ENCODE peak calls at places on chromosomes 4 and X, in seven cellular contexts. F is testis, A is omental fat pad, L is A673, Y is RWPE1, Q is heart left ventricle, K is astrocyte of the spinal cord. X is an unnamed sample.

GRCh38 chr4:45621926-45622325 is 501.9 kb downstream of the GABRG1 start:
- DNase-seq in Y (peak), A (no peak), F (no peak), K (peak), L (no peak), Q (no peak), X (no peak)

GRCh38 chrX:109448539-109448938 is 33.3 kb downstream of the GUCY2F start:
- DNase-seq in Y (no peak), K (no peak), F (no peak), A (no peak), L (peak), Q (no peak), X (no peak)

GRCh38 chr4:158854236-158854635 is 85.4 kb downstream of the FNIP2 start:
- DNase-seq in F (no peak), L (no peak), Q (peak), Y (no peak), A (no peak), K (no peak), X (no peak)

GRCh38 chr4:55592014-55592413 is at the start of gene PDCL2:
- DNase-seq in F (peak), Q (peak), Y (no peak), K (no peak), L (no peak), A (no peak), X (no peak)

GRCh38 chrX:134782796-134783195 is 124.5 kb upstream of the PLAC1 start:
- DNase-seq in F (no peak), A (no peak), L (peak), Y (peak), K (peak), Q (no peak), X (peak)

GRCh38 chrX:119272882-119273806 is 37.1 kb downstream of the PGRMC1 start:
- DNase-seq in L (no peak), K (peak), F (peak), A (no peak), Y (peak), Q (peak), X (peak)

GRCh38 chrX:22246620-22247019 is 26.1 kb upstream of the CBLL2 start:
- DNase-seq in L (no peak), A (no peak), K (peak), Y (peak), F (no peak), Q (no peak), X (no peak)

GRCh38 chr4:64508089-64508488 is 98.8 kb upstream of the TECRL start:
- DNase-seq in Q (no peak), F (no peak), K (no peak), Y (no peak), A (no peak), L (no peak), X (no peak)

GRCh38 chrX:72029473-72030411 is 102.0 kb downstream of the RTL5 start:
- DNase-seq in F (no peak), Y (peak), K (peak), A (no peak), L (peak), Q (no peak), X (peak)

GRCh38 chr4:101345596-101346311 is 1.6 kb downstream of the PPP3CA start:
- DNase-seq in Q (peak), Y (peak), A (peak), L (peak), K (peak), F (peak), X (peak)

GRCh38 chr4:26048378-26048882 is 134.4 kb downstream of the SMIM20 start:
- DNase-seq in L (no peak), Q (peak), F (peak), K (peak), A (peak), Y (peak), X (peak)

GRCh38 chr4:154491341-154491679 is 289 bp downstream of the DCHS2 start:
- DNase-seq in K (peak), F (no peak), Q (no peak), Y (peak), A (no peak), L (peak), X (peak)

GRCh38 chr4:12203945-12204344 is 775.3 kb upstream of the HS3ST1 start:
- DNase-seq in Y (no peak), A (no peak), F (no peak), Q (no peak), K (no peak), L (no peak), X (no peak)

GRCh38 chrX:24243692-24244091 is 70.2 kb downstream of the SUPT20HL2 start:
- DNase-seq in Y (no peak), F (no peak), Q (no peak), K (no peak), L (peak), A (no peak), X (peak)

GRCh38 chrX:24245201-24245600 is 68.7 kb downstream of the SUPT20HL2 start:
- DNase-seq in F (no peak), Y (peak), L (peak), A (no peak), K (peak), Q (no peak), X (peak)

GRCh38 chrX:24242649-24243556 is 71.0 kb downstream of the SUPT20HL2 start:
- DNase-seq in A (no peak), L (peak), Y (no peak), F (peak), K (peak), Q (peak), X (peak)

GRCh38 chrX:24241822-24242648 is 71.8 kb downstream of the SUPT20HL2 start:
- DNase-seq in Q (peak), Y (peak), A (no peak), F (no peak), K (peak), L (peak), X (peak)
- TF ChIP-seq CTCF in Q (peak), Y (peak), A (no peak), F (no peak), K (peak), L (peak), X (peak)

GRCh38 chr4:124321370-124321769 is 391.2 kb downstream of the ANKRD50 start:
- DNase-seq in L (peak), A (no peak), Q (no peak), Y (no peak), K (peak), F (no peak), X (peak)
- TF ChIP-seq CTCF in L (peak), A (no peak), Q (no peak), Y (no peak), K (peak), F (no peak), X (peak)

DNA sequence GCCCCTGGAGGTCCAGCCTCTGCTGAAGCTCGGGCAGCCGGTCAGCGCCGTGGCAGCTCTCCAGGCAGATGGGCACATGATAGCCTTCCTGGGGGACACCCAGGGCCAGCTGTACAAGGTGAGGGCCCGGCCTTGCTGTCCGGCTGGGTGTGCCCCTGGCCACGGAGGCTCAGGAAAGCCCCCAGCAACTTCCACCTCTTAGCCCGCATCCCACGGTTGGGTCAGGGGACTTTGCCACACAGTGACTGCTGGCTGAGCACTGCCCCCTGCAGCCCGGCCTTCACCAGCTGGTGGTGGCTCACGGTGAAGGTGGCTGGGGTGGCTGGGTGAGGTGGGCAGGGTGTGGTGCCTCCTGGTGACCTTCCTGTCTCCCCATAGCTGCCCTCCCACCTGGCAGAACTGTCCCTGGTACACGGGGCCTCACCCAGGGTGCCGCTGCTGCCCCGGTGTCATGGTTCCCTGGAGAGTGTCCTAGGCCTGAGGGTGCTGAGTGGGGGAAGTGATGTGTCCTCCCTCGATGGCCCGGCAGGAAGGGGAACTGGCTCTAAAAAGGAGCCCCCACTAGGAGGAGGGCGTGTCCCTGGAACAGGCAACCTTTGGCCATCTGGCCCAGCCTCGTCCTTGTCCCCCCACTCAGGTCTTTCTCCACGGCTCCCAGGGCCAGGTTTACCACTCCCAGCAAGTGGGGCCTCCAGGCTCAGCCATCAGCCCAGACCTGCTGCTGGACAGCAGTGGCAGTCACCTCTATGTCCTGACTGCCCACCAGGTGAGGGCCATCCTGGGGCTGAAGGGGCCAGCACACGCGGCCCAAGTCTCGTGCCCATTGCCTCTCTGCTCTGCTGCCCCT is 4.5 kb downstream of the PLXNB3 start:
- DNase-seq in L (no peak), Q (peak), Y (no peak), F (no peak), A (no peak), K (no peak), X (no peak)
- TF ChIP-seq CTCF in L (no peak), Q (no peak), Y (no peak), F (no peak), A (no peak), K (no peak), X (no peak)

GRCh38 chr4:143399113-143399949 is 62.7 kb downstream of the GAB1 start:
- DNase-seq in K (peak), Y (no peak), A (no peak), Q (no peak), L (peak), F (no peak), X (peak)
- TF ChIP-seq CTCF in K (peak), Y (peak), A (no peak), Q (peak), L (peak), F (peak), X (peak)

GRCh38 chr4:41933997-41934812 is 1.0 kb upstream of the TMEM33 start:
- DNase-seq in F (peak), K (no peak), Y (no peak), A (no peak), L (peak), Q (no peak), X (peak)

GRCh38 chr4:41932988-41933387 is 2.2 kb upstream of the TMEM33 start:
- DNase-seq in L (no peak), F (no peak), Y (no peak), Q (no peak), K (no peak), A (no peak), X (no peak)

GRCh38 chr4:41935652-41936021 is 408 bp downstream of the TMEM33 start:
- DNase-seq in Q (no peak), A (no peak), L (peak), F (no peak), K (no peak), Y (peak), X (peak)

GRCh38 chr4:41939016-41939623 is 3.9 kb downstream of the TMEM33 start:
- DNase-seq in Q (no peak), A (no peak), K (no peak), L (no peak), F (no peak), Y (peak), X (peak)

GRCh38 chr4:41934813-41935651 is at the start of gene TMEM33:
- DNase-seq in A (peak), L (peak), K (peak), F (peak), Y (peak), Q (peak), X (peak)
- TF ChIP-seq CTCF in A (no peak), L (peak), K (no peak), F (no peak), Y (no peak), Q (no peak), X (peak)

DNA sequence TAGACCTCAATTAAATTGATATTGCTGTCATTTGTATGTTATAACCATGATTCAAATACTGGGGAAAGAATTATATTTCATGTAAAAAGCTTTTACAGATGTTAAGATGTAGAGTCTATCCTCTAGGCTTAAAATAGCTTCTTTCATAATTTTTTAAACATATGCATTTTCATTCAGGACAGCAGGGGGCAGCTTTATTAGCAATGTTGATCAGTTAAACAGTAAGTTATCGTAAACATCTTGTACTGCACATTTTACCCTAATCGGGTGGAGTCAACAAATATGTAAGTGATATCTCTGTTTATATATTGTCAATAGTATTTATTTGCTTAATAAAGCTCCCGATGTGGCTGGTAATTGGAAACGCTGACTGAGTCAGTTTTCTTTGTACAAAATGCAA is 142.5 kb upstream of the MED14 start:
- DNase-seq in K (peak), F (no peak), Q (no peak), L (peak), Y (no peak), A (no peak), X (peak)
- TF ChIP-seq CTCF in K (peak), F (peak), Q (peak), L (peak), Y (no peak), A (no peak), X (peak)

DNA sequence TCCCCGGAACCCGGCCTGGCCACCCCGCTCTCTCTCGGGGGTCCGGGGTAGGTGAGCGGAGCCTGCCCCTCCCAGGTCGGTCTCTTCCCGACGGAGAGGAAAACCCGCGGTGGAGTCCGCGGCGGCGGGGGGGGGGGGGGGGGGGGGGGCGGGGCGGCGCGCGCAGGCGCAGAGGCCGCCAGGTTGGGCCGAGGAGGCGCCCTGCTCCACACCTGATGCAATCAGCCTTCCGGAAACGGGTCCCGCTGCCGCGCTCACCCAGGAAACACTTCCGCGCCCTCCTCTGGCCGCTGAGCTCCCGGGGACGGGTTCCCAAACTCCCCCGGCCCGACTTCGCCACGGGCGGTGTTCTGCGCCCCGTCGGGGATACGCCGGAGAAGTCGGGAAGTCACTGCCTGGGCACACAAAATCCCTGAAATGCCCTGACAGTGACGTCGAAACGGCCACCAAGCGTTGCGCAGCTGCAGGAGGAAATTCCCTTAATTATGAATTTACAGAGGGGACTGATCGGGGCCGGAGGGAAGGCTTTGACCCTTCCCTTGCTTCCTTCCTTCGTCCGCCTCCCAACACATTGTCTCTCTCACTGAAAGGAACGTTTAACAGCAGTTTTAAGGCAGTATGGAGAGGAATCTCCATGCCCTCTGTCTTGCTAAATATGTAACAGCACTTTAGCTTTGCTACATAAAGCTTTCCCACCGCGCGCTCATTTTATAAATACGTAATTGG is 2.1 kb upstream of the APBB2 start:
- DNase-seq in A (no peak), Q (peak), Y (peak), F (peak), K (peak), L (peak), X (peak)
- TF ChIP-seq CTCF in A (no peak), Q (no peak), Y (peak), F (peak), K (peak), L (no peak), X (peak)

DNA sequence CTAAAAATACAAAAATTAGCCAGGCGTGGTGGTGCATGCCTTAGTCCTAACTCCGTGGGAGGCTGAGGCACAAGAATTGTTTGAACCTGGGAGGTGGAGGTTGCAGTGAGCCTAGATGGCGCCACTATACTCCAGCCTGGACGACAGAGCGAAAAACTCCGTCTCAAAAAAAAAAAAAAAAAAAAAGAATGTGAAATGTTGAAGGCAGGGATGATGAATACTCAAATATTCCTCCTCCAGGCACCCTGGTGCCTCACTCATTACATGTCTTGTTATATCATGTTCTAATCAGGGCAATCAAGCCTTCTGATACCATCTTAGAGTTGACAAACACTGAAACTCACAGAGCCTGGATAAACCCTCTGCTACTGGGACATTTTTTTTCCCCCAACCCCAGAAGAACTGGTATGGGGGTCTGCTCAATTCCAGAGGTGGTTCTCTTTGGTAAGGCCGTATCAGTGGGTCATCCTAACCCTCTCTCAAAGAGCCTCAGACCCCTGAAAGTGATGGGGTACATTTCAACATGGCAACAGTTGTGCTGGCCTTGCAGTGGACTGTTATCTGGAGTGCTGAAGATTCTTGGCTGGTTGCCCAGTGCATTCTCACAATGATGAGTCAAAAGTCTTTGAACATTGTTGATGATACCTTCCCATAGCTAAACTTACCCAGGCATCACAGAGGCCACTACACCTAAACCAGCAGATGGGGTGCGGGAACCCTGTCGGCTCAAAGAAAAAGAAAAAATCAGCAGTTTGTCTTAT is 2.4 kb upstream of the SH3KBP1 start:
- DNase-seq in L (peak), F (peak), K (peak), A (peak), Q (no peak), Y (peak), X (peak)
- TF ChIP-seq CTCF in L (peak), F (no peak), K (no peak), A (no peak), Q (no peak), Y (no peak), X (no peak)

X was measured in fibroblast of villous mesenchyme.